ENCODE peak calls at places on chromosome 3, in five cellular contexts. Q is glutamatergic neuron; O is CD4-positive, alpha-beta T cell; L is Kasumi-1; X is NCI-H2171. B is an unnamed sample.

GRCh38 chr3:100151024-100151707 is 36.9 kb upstream of the FILIP1L start:
- DNase-seq in Q (no peak), O (no peak), L (peak; percentile 33), X (no peak), B (no peak)

GRCh38 chr3:70889162-70890045 is 577.0 kb upstream of the MDFIC2 start:
- DNase-seq in Q (no peak), O (no peak), L (no peak), X (no peak), B (no peak)

GRCh38 chr3:70992131-70992530 is 591.4 kb downstream of the FOXP1 start:
- DNase-seq in Q (no peak), O (no peak), L (no peak), X (no peak), B (no peak)

GRCh38 chr3:5476403-5476802 is 288.9 kb downstream of the EDEM1 start:
- DNase-seq in Q (no peak), O (no peak), L (no peak), X (no peak), B (no peak)

GRCh38 chr3:115436767-115437301 is 186.5 kb upstream of the GAP43 start:
- DNase-seq in Q (no peak), O (no peak), L (no peak), X (peak; percentile 1), B (no peak)

GRCh38 chr3:119257654-119258410 is 17.2 kb upstream of the B4GALT4 start:
- DNase-seq in Q (no peak), O (no peak), L (peak; percentile 41), X (no peak), B (no peak)

GRCh38 chr3:134322286-134322685 is 52.0 kb downstream of the AMOTL2 start:
- DNase-seq in Q (no peak), O (no peak), L (no peak), X (no peak), B (no peak)

GRCh38 chr3:134483195-134483890 is 2.4 kb downstream of the ANAPC13 start:
- DNase-seq in Q (no peak), O (no peak), L (peak; percentile 56), X (no peak), B (no peak)